ENCODE peak calls at places on chromosome 16, in four cellular contexts. L is brain microvascular endothelial cell, J is transverse colon, U is mucosa of descending colon. D is an unnamed sample.

GRCh38 chr16:12773216-12773615 is 30.5 kb downstream of the CPPED1 start:
- DNase-seq in L (peak), J (no peak), U (no peak), D (no peak)

GRCh38 chr16:30621765-30622164 is 11.6 kb upstream of the ZNF689 start:
- DNase-seq in L (no peak), J (no peak), U (no peak), D (peak)

GRCh38 chr16:58054289-58054688 is 28.7 kb downstream of the MMP15 start:
- DNase-seq in L (no peak), J (no peak), U (no peak), D (no peak)

GRCh38 chr16:89574681-89575246 is 794 bp upstream of the CPNE7 start:
- DNase-seq in L (no peak), J (peak), U (peak), D (peak)

GRCh38 chr16:51393381-51394005 is 242.4 kb upstream of the SALL1 start:
- DNase-seq in L (peak), J (no peak), U (no peak), D (peak)

GRCh38 chr16:46801428-46802049 is 29.4 kb downstream of the C16orf87 start:
- DNase-seq in L (no peak), J (no peak), U (no peak), D (peak)

GRCh38 chr16:85051710-85052082 is 24.1 kb downstream of the KIAA0513 start:
- DNase-seq in L (no peak), J (no peak), U (no peak), D (no peak)

GRCh38 chr16:68324336-68324735 is 13.5 kb downstream of the PRMT7 start:
- DNase-seq in L (no peak), J (no peak), U (no peak), D (no peak)

GRCh38 chr16:19210175-19210924 is 42.3 kb downstream of the SYT17 start:
- DNase-seq in L (no peak), J (no peak), U (no peak), D (peak)

GRCh38 chr16:85360323-85361277 is 248.3 kb upstream of the CIBAR2 start:
- DNase-seq in L (no peak), J (peak), U (peak), D (no peak)

GRCh38 chr16:81204794-81205680 is 33.5 kb upstream of the BCO1 start:
- DNase-seq in L (peak), J (peak), U (peak), D (peak)

GRCh38 chr16:64489449-64489848 is 632.4 kb downstream of the CDH11 start:
- DNase-seq in L (no peak), J (no peak), U (no peak), D (no peak)

GRCh38 chr16:71354156-71354555 is 4.4 kb upstream of the CALB2 start:
- DNase-seq in L (no peak), J (no peak), U (no peak), D (no peak)

GRCh38 chr16:11315499-11315898 is 29.8 kb upstream of the RMI2 start:
- DNase-seq in L (peak), J (no peak), U (no peak), D (peak)

GRCh38 chr16:85420501-85421337 is 192.4 kb upstream of the GSE1 start:
- DNase-seq in L (no peak), J (peak), U (peak), D (peak)

GRCh38 chr16:35182043-35182677 is 1722.7 kb downstream of the TP53TG3F start:
- DNase-seq in L (no peak), J (no peak), U (no peak), D (no peak)

GRCh38 chr16:22360963-22361659 is 13.3 kb downstream of the CDR2 start:
- DNase-seq in L (no peak), J (no peak), U (no peak), D (no peak)

GRCh38 chr16:69859105-69859969 is 91.8 kb upstream of the CLEC18A start:
- DNase-seq in L (no peak), J (peak), U (peak), D (no peak)
- TF ChIP-seq CTCF in L (peak), J (peak), U (no peak), D (peak)

GRCh38 chr16:78967948-78968347 is 632.6 kb downstream of the MAF start:
- DNase-seq in L (no peak), J (no peak), U (no peak), D (no peak)

GRCh38 chr16:78970650-78971049 is 629.9 kb downstream of the MAF start:
- DNase-seq in L (no peak), J (no peak), U (no peak), D (no peak)

GRCh38 chr16:78976212-78976611 is 624.3 kb downstream of the MAF start:
- DNase-seq in L (no peak), J (no peak), U (no peak), D (no peak)

GRCh38 chr16:78973041-78973440 is 627.5 kb downstream of the MAF start:
- DNase-seq in L (no peak), J (no peak), U (no peak), D (no peak)
- H3K4me3 ChIP-seq in L (no peak), J (no peak), U (no peak), D (no peak)

GRCh38 chr16:24102120-24102740 is 153.9 kb upstream of the CACNG3 start:
- DNase-seq in L (no peak), J (no peak), U (no peak), D (no peak)
- TF ChIP-seq CTCF in L (no peak), J (no peak), U (no peak), D (no peak)

GRCh38 chr16:87344165-87344930 is 27.2 kb upstream of the C16orf95 start:
- DNase-seq in L (no peak), J (no peak), U (no peak), D (peak)
- H3K4me3 ChIP-seq in L (no peak), J (no peak), U (no peak), D (no peak)

GRCh38 chr16:66471696-66472393 is 44.8 kb downstream of the BEAN1 start:
- DNase-seq in L (no peak), J (no peak), U (no peak), D (no peak)
- TF ChIP-seq CTCF in L (peak), J (no peak), U (no peak), D (no peak)

GRCh38 chr16:1079786-1080525 is 7.4 kb downstream of the SSTR5 start:
- DNase-seq in L (no peak), J (no peak), U (no peak), D (no peak)

GRCh38 chr16:1081734-1082265 is 9.3 kb downstream of the SSTR5 start:
- DNase-seq in L (no peak), J (no peak), U (no peak), D (no peak)

GRCh38 chr16:1079341-1079740 is 6.8 kb downstream of the SSTR5 start:
- DNase-seq in L (no peak), J (no peak), U (no peak), D (no peak)

GRCh38 chr16:1082266-1082951 is 9.9 kb downstream of the SSTR5 start:
- DNase-seq in L (no peak), J (no peak), U (no peak), D (peak)

GRCh38 chr16:1080801-1081733 is 8.5 kb downstream of the SSTR5 start:
- DNase-seq in L (no peak), J (no peak), U (no peak), D (no peak)
- H3K4me3 ChIP-seq in L (no peak), J (no peak), U (no peak), D (no peak)

GRCh38 chr16:61366006-61366405 is 670.2 kb downstream of the CDH8 start:
- DNase-seq in L (no peak), J (no peak), U (no peak), D (no peak)
- TF ChIP-seq CTCF in L (no peak), J (no peak), U (no peak), D (no peak)

D was measured in astrocyte of the spinal cord.